ENCODE peak calls at places on chromosome 10, in six cellular contexts. L, U, I, B, R and Y are unnamed samples.

GRCh38 chr10:68871105-68871711 is 29.9 kb upstream of the DDX50 start:
- DNase-seq in L (peak), U (peak), I (no peak), B (peak), R (peak), Y (peak)

GRCh38 chr10:88792656-88793055 is 9.9 kb upstream of the LIPM start:
- DNase-seq in L (no peak), U (peak), I (no peak), B (peak), R (peak), Y (no peak)

GRCh38 chr10:123512881-123513822 is 153.0 kb upstream of the GPR26 start:
- DNase-seq in L (peak), U (no peak), I (no peak), B (no peak), R (no peak), Y (no peak)

GRCh38 chr10:128816726-128817125 is 650.3 kb upstream of the MGMT start:
- DNase-seq in L (no peak), U (no peak), I (no peak), B (no peak), R (no peak), Y (no peak)

GRCh38 chr10:124477614-124478363 is 16.2 kb downstream of the LHPP start:
- DNase-seq in L (no peak), U (no peak), I (no peak), B (no peak), R (no peak), Y (no peak)

GRCh38 chr10:2791774-2792443 is 275.4 kb upstream of the PFKP start:
- DNase-seq in L (no peak), U (no peak), I (no peak), B (no peak), R (no peak), Y (no peak)

GRCh38 chr10:31947144-31947926 is 18.7 kb upstream of the ARHGAP12 start:
- DNase-seq in L (no peak), U (no peak), I (no peak), B (peak), R (peak), Y (no peak)

GRCh38 chr10:127303746-127304145 is 107.4 kb upstream of the INSYN2A start:
- DNase-seq in L (no peak), U (no peak), I (no peak), B (no peak), R (no peak), Y (no peak)

GRCh38 chr10:102628451-102628911 is 15.8 kb upstream of the TRIM8 start:
- DNase-seq in L (peak), U (peak), I (no peak), B (peak), R (peak), Y (no peak)

GRCh38 chr10:130479146-130479545 is 343.0 kb downstream of the GLRX3 start:
- DNase-seq in L (no peak), U (no peak), I (no peak), B (no peak), R (no peak), Y (no peak)

GRCh38 chr10:3195706-3196105 is 23.1 kb upstream of the PITRM1 start:
- DNase-seq in L (no peak), U (no peak), I (no peak), B (no peak), R (no peak), Y (no peak)

GRCh38 chr10:29533696-29534285 is 101.0 kb downstream of the SVIL start:
- DNase-seq in L (no peak), U (no peak), I (no peak), B (peak), R (no peak), Y (no peak)
- TF ChIP-seq CTCF in L (no peak), U (no peak), I (no peak), B (no peak), R (no peak), Y (no peak)

GRCh38 chr10:63633677-63634487 is 112.7 kb downstream of the REEP3 start:
- DNase-seq in L (peak), U (no peak), I (peak), B (peak), R (peak), Y (no peak)
- TF ChIP-seq CTCF in L (peak), U (peak), I (peak), B (peak), R (peak), Y (peak)

GRCh38 chr10:86135191-86135590 is 231.4 kb downstream of the GRID1 start:
- DNase-seq in L (no peak), U (no peak), I (no peak), B (no peak), R (no peak), Y (no peak)

GRCh38 chr10:86138551-86139065 is 228.0 kb downstream of the GRID1 start:
- DNase-seq in L (no peak), U (no peak), I (no peak), B (no peak), R (no peak), Y (no peak)

GRCh38 chr10:86141896-86142295 is 224.7 kb downstream of the GRID1 start:
- DNase-seq in L (no peak), U (no peak), I (no peak), B (no peak), R (no peak), Y (no peak)

GRCh38 chr10:86137561-86137960 is 229.0 kb downstream of the GRID1 start:
- DNase-seq in L (no peak), U (no peak), I (no peak), B (no peak), R (no peak), Y (no peak)

GRCh38 chr10:86139066-86139657 is 227.4 kb downstream of the GRID1 start:
- DNase-seq in L (peak), U (no peak), I (no peak), B (no peak), R (no peak), Y (peak)
- TF ChIP-seq CTCF in L (peak), U (peak), I (peak), B (no peak), R (no peak), Y (peak)

DNA sequence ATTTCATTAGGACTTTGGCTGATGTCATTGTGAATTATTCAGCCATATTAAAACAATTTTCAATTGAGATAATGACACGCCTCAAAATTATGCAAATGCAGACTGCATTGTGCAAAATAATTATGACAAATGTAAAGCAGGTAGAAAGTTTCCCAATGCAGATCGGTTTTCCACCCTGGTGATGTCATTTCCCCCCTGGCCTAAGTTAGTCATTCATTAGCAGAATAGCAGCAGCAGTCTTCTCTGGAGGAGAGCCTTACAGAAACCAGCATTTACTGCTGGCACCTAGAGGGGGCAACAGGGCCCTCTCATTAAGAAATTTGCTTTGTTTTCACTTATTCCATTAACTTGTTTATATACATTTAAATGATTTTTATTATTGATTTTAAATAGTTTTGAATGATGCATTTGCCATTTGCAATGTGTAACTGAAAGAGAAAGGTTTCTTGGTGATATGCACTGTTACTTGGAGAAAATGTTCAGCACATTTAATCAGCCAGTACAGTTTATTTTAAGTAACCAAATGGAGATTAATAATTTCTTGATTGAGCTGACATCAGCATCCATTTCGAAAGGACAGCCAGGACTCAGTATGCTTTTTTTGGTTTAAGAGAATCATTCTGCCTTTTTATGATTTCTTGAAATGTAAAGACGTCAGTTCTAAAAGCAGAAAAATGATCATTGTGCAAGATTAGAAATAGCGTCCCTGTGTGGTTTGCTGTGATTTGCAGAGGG is 3.4 kb downstream of the ARID5B start:
- DNase-seq in L (peak), U (no peak), I (no peak), B (peak), R (peak), Y (peak)
- TF ChIP-seq CTCF in L (peak), U (peak), I (peak), B (peak), R (peak), Y (peak)

DNA sequence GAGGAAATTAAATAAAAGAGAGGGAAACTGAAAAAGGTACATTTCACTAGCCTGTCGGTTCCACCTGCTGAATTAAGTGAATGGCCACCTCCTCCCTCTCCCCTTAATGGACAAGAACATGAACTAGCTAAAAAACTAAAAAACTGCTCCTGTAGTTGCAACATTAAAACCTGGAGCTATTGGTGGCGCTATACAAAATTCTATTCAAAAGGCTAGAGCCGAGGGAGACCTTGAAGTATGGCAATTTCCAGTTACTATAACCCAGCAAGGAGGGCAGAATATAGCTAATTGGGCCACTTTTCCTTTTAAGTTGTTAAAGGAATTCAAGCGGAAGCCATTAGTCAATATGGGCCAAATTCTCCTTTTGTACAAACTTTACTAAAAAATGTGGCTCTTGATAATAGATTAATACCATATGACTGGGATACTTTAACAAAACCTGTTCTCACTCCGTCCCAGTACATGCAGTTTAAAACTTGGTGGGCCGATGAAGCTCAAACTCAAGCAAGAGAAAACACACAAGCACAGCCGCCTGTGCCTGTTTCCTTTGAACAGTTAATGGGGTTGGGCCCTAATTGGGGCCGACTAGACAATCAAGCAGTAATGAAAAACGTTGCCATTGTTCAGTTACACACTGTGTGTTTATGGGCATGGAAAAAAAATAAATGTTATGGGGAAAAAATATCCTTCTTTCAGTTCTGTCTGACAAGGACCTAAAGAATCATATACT is 6.5 kb upstream of the CHST3 start:
- DNase-seq in L (no peak), U (no peak), I (no peak), B (no peak), R (peak), Y (no peak)
- TF ChIP-seq CTCF in L (peak), U (no peak), I (no peak), B (peak), R (peak), Y (no peak)